ENCODE peak calls at places on chromosomes 11 and 22, in five cellular contexts. M is heart right ventricle, K is GM12864, O is fibroblast of villous mesenchyme, Y is fibroblast of mammary gland. U is an unnamed sample.

GRCh38 chr11:60878245-60879101 is 11.1 kb downstream of the ZP1 start:
- DNase-seq in M (no peak), K (no peak), O (no peak), Y (no peak), U (no peak)

GRCh38 chr22:42077486-42078125 is 1.9 kb upstream of the SMDT1 start:
- DNase-seq in M (no peak), K (no peak), O (no peak), Y (no peak), U (no peak)

GRCh38 chr11:129817282-129818051 is 1.8 kb downstream of the TMEM45B start:
- DNase-seq in M (no peak), K (no peak), O (no peak), Y (no peak), U (no peak)

GRCh38 chr22:49599691-49600451 is 227.8 kb downstream of the BRD1 start:
- DNase-seq in M (no peak), K (no peak), O (no peak), Y (no peak), U (no peak)

GRCh38 chr11:59773082-59773438 is 17.9 kb downstream of the STX3 start:
- DNase-seq in M (no peak), K (no peak), O (no peak), Y (no peak), U (no peak)

GRCh38 chr11:79066456-79067354 is 374.1 kb downstream of the TENM4 start:
- DNase-seq in M (no peak), K (no peak), O (no peak), Y (no peak), U (no peak)

GRCh38 chr11:112042161-112042960 is 17.2 kb downstream of the DLAT start:
- DNase-seq in M (no peak), K (no peak), O (peak), Y (peak), U (no peak)

GRCh38 chr11:101176381-101176780 is 46.8 kb upstream of the PGR start:
- DNase-seq in M (no peak), K (no peak), O (no peak), Y (peak), U (no peak)

GRCh38 chr22:23816552-23816976 is 22.2 kb downstream of the DERL3 start:
- DNase-seq in M (no peak), K (no peak), O (no peak), Y (no peak), U (no peak)

GRCh38 chr11:33387996-33388395 is 130.8 kb downstream of the HIPK3 start:
- DNase-seq in M (no peak), K (peak), O (no peak), Y (no peak), U (no peak)

GRCh38 chr22:25219948-25220442 is 556 bp downstream of the CRYBB2 start:
- DNase-seq in M (no peak), K (no peak), O (no peak), Y (no peak), U (no peak)

GRCh38 chr22:26564181-26564580 is 25.8 kb downstream of the TPST2 start:
- DNase-seq in M (no peak), K (no peak), O (no peak), Y (no peak), U (no peak)

GRCh38 chr11:66417000-66417399 is 3.8 kb upstream of the NPAS4 start:
- DNase-seq in M (no peak), K (no peak), O (no peak), Y (no peak), U (no peak)

GRCh38 chr11:11708256-11708655 is 86.5 kb upstream of the GALNT18 start:
- DNase-seq in M (no peak), K (no peak), O (no peak), Y (peak), U (no peak)

GRCh38 chr11:32311351-32312077 is 123.8 kb downstream of the WT1 start:
- DNase-seq in M (no peak), K (no peak), O (no peak), Y (no peak), U (no peak)

GRCh38 chr11:58640386-58641023 is 18.0 kb downstream of the CNTF start:
- DNase-seq in M (no peak), K (no peak), O (no peak), Y (no peak), U (no peak)

GRCh38 chr11:12410006-12410728 is 32.8 kb downstream of the PARVA start:
- DNase-seq in M (no peak), K (no peak), O (peak), Y (peak), U (no peak)

GRCh38 chr22:45600791-45601730 is 70.6 kb upstream of the ATXN10 start:
- DNase-seq in M (no peak), K (no peak), O (peak), Y (peak), U (no peak)

GRCh38 chr22:31046591-31047226 is 34.4 kb upstream of the SMTN start:
- DNase-seq in M (peak), K (no peak), O (peak), Y (peak), U (no peak)

GRCh38 chr22:28441720-28442263 is 237.8 kb downstream of the TTC28 start:
- DNase-seq in M (no peak), K (no peak), O (peak), Y (peak), U (peak)

GRCh38 chr11:77205467-77206263 is 77.6 kb downstream of the MYO7A start:
- DNase-seq in M (no peak), K (no peak), O (no peak), Y (no peak), U (no peak)

GRCh38 chr22:49359061-49359460 is 468.6 kb downstream of the BRD1 start:
- DNase-seq in M (no peak), K (no peak), O (no peak), Y (no peak), U (no peak)

GRCh38 chr11:11078344-11078743 is 220.5 kb upstream of the ZBED5 start:
- DNase-seq in M (no peak), K (no peak), O (peak), Y (peak), U (no peak)

DNA sequence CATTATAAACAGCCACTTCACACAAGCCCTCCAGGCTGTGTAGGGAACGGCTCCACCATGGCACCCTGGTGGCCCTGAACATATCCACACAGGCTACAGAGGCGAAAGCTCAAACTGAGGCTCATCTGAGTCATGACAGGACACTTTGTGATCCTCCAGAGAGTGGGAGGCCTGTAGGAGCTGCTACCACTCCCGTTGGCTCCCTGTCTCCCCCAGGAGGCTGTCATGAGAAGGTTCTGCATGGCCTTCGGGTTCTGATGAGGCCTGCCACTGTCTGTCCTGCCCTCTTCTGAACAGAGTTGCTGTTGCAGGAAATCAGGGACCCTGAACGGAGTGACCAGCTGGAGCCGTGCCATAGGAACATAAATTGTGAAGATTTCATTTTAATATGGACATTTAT is 23.8 kb upstream of the ALDH3B2 start:
- DNase-seq in M (no peak), K (peak), O (no peak), Y (peak), U (peak)
- TF ChIP-seq CTCF in M (no peak), K (peak), O (peak), Y (peak), U (peak)

GRCh38 chr11:45208135-45208534 is 61.7 kb downstream of the PRDM11 start:
- DNase-seq in M (no peak), K (no peak), O (no peak), Y (no peak), U (no peak)

GRCh38 chr11:45205978-45206377 is 59.5 kb downstream of the PRDM11 start:
- DNase-seq in M (no peak), K (no peak), O (no peak), Y (no peak), U (no peak)

GRCh38 chr11:45209000-45209399 is 62.6 kb downstream of the PRDM11 start:
- DNase-seq in M (no peak), K (no peak), O (no peak), Y (no peak), U (no peak)

GRCh38 chr11:45209480-45209879 is 63.0 kb downstream of the PRDM11 start:
- DNase-seq in M (no peak), K (no peak), O (no peak), Y (no peak), U (no peak)

DNA sequence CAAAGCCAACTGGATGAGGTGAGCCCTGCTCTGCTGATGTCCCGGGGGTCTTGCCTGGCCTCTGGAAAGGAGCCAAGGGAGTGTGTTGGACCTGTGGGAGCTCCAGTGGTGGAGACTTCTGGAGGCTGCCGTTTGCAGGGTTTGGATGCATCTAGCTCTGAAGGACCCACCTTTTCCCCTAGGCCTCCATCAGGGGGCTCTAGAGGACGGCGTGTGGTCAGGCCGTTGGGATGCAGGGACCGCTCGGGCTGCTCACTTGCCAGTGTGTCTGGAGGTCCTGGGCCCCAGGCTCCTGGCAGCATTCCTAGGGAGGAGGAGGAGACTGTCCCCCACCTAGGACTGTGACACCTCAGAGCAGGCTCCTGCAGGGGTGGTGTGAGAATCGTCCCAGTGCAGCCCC is 58.3 kb downstream of the PRDM11 start:
- DNase-seq in M (no peak), K (no peak), O (no peak), Y (no peak), U (no peak)
- TF ChIP-seq CTCF in M (no peak), K (no peak), O (no peak), Y (no peak), U (no peak)

GRCh38 chr22:38886333-38886732 is 14.3 kb upstream of the CBX6 start:
- DNase-seq in M (no peak), K (no peak), O (no peak), Y (no peak), U (no peak)
- TF ChIP-seq CTCF in M (no peak), K (no peak), O (no peak), Y (no peak), U (no peak)

GRCh38 chr11:2650343-2650867 is 49.4 kb downstream of the KCNQ1OT1 start:
- DNase-seq in M (no peak), K (no peak), O (no peak), Y (no peak), U (no peak)
- TF ChIP-seq CTCF in M (no peak), K (no peak), O (no peak), Y (no peak), U (no peak)

GRCh38 chr11:35851342-35851741 is 92.5 kb upstream of the LDLRAD3 start:
- DNase-seq in M (no peak), K (no peak), O (no peak), Y (no peak), U (no peak)

GRCh38 chr11:35855685-35856084 is 88.2 kb upstream of the LDLRAD3 start:
- DNase-seq in M (no peak), K (no peak), O (no peak), Y (no peak), U (no peak)

GRCh38 chr11:35856259-35856658 is 87.6 kb upstream of the LDLRAD3 start:
- DNase-seq in M (no peak), K (no peak), O (no peak), Y (no peak), U (no peak)

GRCh38 chr11:35852056-35852455 is 91.8 kb upstream of the LDLRAD3 start:
- DNase-seq in M (no peak), K (no peak), O (no peak), Y (peak), U (no peak)

GRCh38 chr11:35853871-35854270 is 90.0 kb upstream of the LDLRAD3 start:
- DNase-seq in M (no peak), K (no peak), O (no peak), Y (no peak), U (no peak)
- TF ChIP-seq CTCF in M (no peak), K (no peak), O (no peak), Y (no peak), U (no peak)

GRCh38 chr22:17422736-17423343 is 53.6 kb downstream of the CECR2 start:
- DNase-seq in M (no peak), K (no peak), O (no peak), Y (no peak), U (no peak)

GRCh38 chr22:17419348-17419747 is 50.1 kb downstream of the CECR2 start:
- DNase-seq in M (no peak), K (no peak), O (no peak), Y (no peak), U (no peak)

GRCh38 chr22:17423616-17424015 is 54.4 kb downstream of the CECR2 start:
- DNase-seq in M (no peak), K (no peak), O (no peak), Y (no peak), U (no peak)

DNA sequence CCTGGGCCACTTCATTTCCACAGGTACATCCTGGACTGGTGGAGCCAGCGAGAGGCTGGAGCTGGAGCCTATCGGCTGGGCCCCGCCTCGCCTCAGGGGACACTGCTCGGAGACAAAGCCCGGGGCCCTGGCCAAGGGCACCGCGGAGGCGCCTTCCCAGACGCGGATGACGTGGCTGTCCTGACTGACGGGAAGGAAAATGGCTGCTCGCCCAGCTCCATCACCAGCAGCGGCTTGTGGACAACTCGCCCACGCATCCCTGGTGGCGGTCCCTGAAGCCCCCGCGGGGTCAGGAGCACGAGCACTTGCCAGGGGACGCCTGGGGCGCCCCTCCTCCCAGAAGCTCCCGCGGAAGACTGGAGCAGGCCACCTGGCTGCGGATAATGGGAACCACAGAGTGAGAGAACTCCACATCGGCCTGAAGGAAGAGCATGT is 49.6 kb downstream of the CECR2 start:
- DNase-seq in M (peak), K (no peak), O (no peak), Y (no peak), U (no peak)
- TF ChIP-seq CTCF in M (no peak), K (no peak), O (no peak), Y (no peak), U (no peak)

GRCh38 chr11:116615211-116615865 is 157.4 kb downstream of the BUD13 start:
- DNase-seq in M (no peak), K (no peak), O (no peak), Y (no peak), U (no peak)
- TF ChIP-seq CTCF in M (no peak), K (peak), O (no peak), Y (no peak), U (no peak)

GRCh38 chr22:43824724-43825485 is 12.8 kb upstream of the EFCAB6 start:
- DNase-seq in M (no peak), K (no peak), O (no peak), Y (no peak), U (no peak)

GRCh38 chr22:43825651-43826050 is 13.5 kb upstream of the EFCAB6 start:
- DNase-seq in M (no peak), K (no peak), O (no peak), Y (no peak), U (no peak)

GRCh38 chr22:43827336-43827735 is 15.2 kb upstream of the EFCAB6 start:
- DNase-seq in M (no peak), K (no peak), O (no peak), Y (no peak), U (no peak)

GRCh38 chr22:43827926-43828710 is 16.0 kb upstream of the EFCAB6 start:
- DNase-seq in M (no peak), K (no peak), O (no peak), Y (no peak), U (no peak)

DNA sequence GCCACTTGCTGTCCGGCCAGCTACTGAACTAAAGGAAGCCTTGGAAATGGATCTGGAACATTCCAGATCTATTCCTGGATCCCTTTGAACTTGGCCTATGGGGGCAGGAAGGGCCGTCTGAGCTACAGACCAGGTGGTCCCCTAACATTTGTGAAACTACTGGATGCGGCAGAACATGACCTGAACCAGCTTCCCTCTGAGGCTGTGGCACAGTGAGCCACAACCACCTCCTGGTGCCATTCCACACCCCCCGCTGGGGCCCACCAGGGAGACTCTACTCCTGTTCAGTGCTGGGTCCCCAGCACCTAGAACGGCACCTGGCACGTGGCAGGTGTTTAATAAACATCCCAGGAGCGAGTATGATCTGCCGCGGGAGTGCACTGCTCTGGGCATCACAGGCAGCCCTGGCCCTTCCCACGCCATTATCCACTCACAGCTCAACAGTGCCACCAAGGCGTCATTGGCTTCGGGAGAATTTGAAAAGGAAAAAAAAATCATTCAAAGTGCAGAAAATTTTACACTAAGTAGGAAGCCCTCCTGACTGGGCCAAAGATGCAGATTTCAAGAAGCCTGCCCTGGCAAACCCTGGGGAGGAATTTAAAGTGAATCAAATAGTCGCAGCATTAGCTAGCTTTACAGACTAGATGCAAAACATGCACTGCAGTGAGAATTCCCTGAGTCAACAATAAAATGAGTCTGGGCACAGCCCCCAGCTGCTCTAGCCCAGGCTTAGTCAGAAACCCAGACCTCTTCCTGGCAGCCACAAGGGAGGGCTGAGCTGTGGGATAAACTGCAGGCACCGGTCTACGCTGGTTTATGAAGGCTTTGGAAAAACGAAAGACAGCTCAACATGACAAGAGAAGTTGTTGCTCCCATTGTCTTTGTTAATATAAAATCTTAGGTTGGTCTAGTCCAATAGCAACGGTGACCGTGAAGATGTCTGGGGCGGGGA is 14.3 kb upstream of the EFCAB6 start:
- DNase-seq in M (no peak), K (no peak), O (peak), Y (peak), U (no peak)
- TF ChIP-seq CTCF in M (peak), K (peak), O (peak), Y (peak), U (peak)

GRCh38 chr22:22348127-22348814 is 103.7 kb downstream of the VPREB1 start:
- DNase-seq in M (no peak), K (no peak), O (no peak), Y (no peak), U (no peak)
- TF ChIP-seq CTCF in M (no peak), K (peak), O (no peak), Y (no peak), U (no peak)

U was measured in GM20000.